ENCODE peak calls at places on chromosomes 4 and X, in four cellular contexts. F is mesothelial cell of epicardium, G is AG09309, D is HFFc6. X is an unnamed sample.

GRCh38 chrX:17009856-17010650 is 63.6 kb downstream of the REPS2 start:
- DNase-seq in D (no peak), F (no peak), G (no peak), X (no peak)

GRCh38 chr4:93865650-93866049 is 37.1 kb downstream of the ATOH1 start:
- DNase-seq in G (no peak), F (no peak), D (no peak), X (no peak)

GRCh38 chr4:4325321-4325720 is 35.3 kb downstream of the ZBTB49 start:
- DNase-seq in F (no peak), D (no peak), G (no peak), X (no peak)

GRCh38 chr4:30838346-30838745 is 118.2 kb downstream of the PCDH7 start:
- DNase-seq in G (no peak), F (no peak), D (no peak), X (no peak)

GRCh38 chr4:17324431-17324830 is 187.5 kb downstream of the QDPR start:
- DNase-seq in G (peak; percentile 37), F (no peak), D (peak; percentile 59), X (peak; percentile 62)

GRCh38 chrX:10986616-10987015 is 124.5 kb upstream of the HCCS start:
- DNase-seq in G (no peak), F (no peak), D (no peak), X (no peak)

GRCh38 chrX:152913354-152913753 is 15.5 kb downstream of the ZNF185 start:
- DNase-seq in G (no peak), D (no peak), F (no peak), X (no peak)

GRCh38 chr4:825969-826330 is at the start of gene CPLX1:
- DNase-seq in D (no peak), F (no peak), G (no peak), X (no peak)

GRCh38 chr4:7422098-7422897 is 12.4 kb downstream of the PSAPL1 start:
- DNase-seq in D (no peak), F (peak; percentile 31), G (no peak), X (no peak)

GRCh38 chrX:22730542-22730941 is 269.2 kb upstream of the DDX53 start:
- DNase-seq in F (no peak), D (no peak), G (no peak), X (no peak)

GRCh38 chrX:70762285-70762684 is 146.2 kb downstream of the TEX11 start:
- DNase-seq in D (no peak), F (no peak), G (no peak), X (no peak)

GRCh38 chr4:89754531-89754930 is 82.4 kb downstream of the SNCA start:
- DNase-seq in G (no peak), F (no peak), D (no peak), X (no peak)

GRCh38 chr4:47468686-47469365 is 5.3 kb upstream of the COMMD8 start:
- DNase-seq in G (peak; percentile 11), D (peak; percentile 14), F (no peak), X (no peak)

GRCh38 chr4:156889616-156890594 is 81.7 kb downstream of the PDGFC start:
- DNase-seq in D (peak; percentile 57), F (no peak), G (peak; percentile 72), X (peak; percentile 33)
- TF ChIP-seq CTCF in D (no peak), F (no peak), G (no peak), X (no peak)

GRCh38 chr4:10276152-10276551 is 159.6 kb upstream of the WDR1 start:
- DNase-seq in G (no peak), F (no peak), D (no peak), X (no peak)
- TF ChIP-seq CTCF in G (no peak), F (no peak), D (no peak), X (no peak)

DNA sequence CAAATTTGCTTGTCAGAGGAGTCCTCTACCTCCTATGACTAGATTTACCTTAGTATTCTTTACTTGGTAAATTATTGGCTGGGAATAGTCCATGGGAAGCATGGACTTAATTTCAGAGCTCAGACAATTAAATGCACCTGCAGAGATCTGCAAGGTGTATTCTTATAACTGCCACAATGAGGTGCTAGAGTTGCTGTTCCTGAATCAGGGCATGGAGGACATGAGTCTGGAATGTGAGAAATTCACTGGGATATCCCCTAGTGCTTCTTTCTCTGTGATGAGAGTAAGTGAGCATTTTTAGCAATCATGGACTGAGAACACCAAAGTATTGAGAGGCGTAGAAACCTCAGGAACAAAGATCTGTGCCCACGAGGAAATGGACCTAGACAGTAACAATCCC is 32.9 kb upstream of the GRID2 start:
- DNase-seq in D (no peak), G (no peak), F (no peak), X (no peak)
- TF ChIP-seq CTCF in D (no peak), G (no peak), F (no peak), X (peak; percentile 8)

DNA sequence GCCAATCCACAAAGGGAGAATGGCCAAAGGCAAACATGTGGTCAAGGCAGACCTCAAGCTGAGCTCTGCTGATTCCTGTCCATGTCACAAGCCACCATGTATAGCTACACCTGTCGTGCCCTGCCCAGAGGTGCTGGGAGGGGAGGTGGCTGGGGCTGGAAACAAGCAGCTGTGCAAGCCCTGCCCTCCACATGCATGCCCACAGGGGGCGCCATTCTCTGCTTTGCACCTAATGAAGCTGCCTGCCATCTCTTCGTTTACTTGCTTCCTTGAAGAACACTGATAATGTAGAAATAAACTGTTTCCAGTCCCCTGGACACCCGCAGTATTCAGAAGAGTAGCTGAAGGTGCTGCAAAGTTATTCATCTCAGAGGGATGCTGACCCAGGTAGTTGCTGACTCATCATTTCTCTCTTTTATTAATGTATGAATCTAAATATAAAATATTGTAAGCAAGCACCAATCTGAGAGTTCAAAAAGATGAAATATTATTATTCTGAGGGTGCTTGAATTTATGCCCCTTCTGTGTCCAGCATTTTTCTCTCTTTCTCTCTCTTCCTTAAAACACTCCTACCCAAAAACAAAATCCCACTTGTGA is 278.6 kb downstream of the ADGRA3 start:
- DNase-seq in G (no peak), D (no peak), F (no peak), X (no peak)
- TF ChIP-seq CTCF in G (peak; percentile 42), D (peak; percentile 58), F (peak; percentile 46), X (peak; percentile 48)

GRCh38 chr4:96170198-96170597 is 330.3 kb downstream of the PDHA2 start:
- DNase-seq in D (no peak), G (no peak), F (no peak), X (no peak)
- TF ChIP-seq CTCF in D (no peak), G (no peak), F (peak; percentile 49), X (no peak)

GRCh38 chrX:9704876-9705465 is 60.7 kb downstream of the GPR143 start:
- DNase-seq in D (no peak), F (no peak), G (no peak), X (no peak)
- TF ChIP-seq CTCF in D (no peak), F (no peak), G (no peak), X (no peak)

GRCh38 chr4:146175541-146176453 is at the start of gene LSM6:
- DNase-seq in G (peak; percentile 53), D (peak; percentile 82), F (peak; percentile 79), X (peak; percentile 64)
- TF ChIP-seq CTCF in G (peak; percentile 1), D (no peak), F (no peak), X (peak; percentile 6)

GRCh38 chr4:168514249-168514852 is 17.5 kb downstream of the PALLD start:
- DNase-seq in F (no peak), G (no peak), D (peak; percentile 49), X (no peak)
- TF ChIP-seq CTCF in F (peak; percentile 71), G (no peak), D (peak; percentile 86), X (peak; percentile 42)